ENCODE peak calls at places on chromosomes 7 and 10, in six cellular contexts. U, K, G, J, N and D are unnamed samples.

GRCh38 chr10:61836233-61836887 is 65.1 kb upstream of the ARID5B start:
- DNase-seq in G (no peak), N (peak), U (no peak), K (no peak), J (peak), D (no peak)

GRCh38 chr10:12251581-12251980 is 55.6 kb downstream of the CDC123 start:
- DNase-seq in J (no peak), U (no peak), N (no peak), K (no peak), G (no peak), D (no peak)

GRCh38 chr10:124566981-124567835 is 105.6 kb downstream of the LHPP start:
- DNase-seq in G (no peak), U (no peak), K (no peak), J (no peak), N (no peak), D (no peak)

GRCh38 chr10:112559328-112559727 is 112.3 kb downstream of the VTI1A start:
- DNase-seq in N (no peak), K (no peak), J (no peak), U (no peak), G (no peak), D (no peak)

GRCh38 chr7:143321242-143321641 is 5.3 kb downstream of the CLCN1 start:
- DNase-seq in J (no peak), G (no peak), N (no peak), K (no peak), U (no peak), D (no peak)

GRCh38 chr10:64426745-64427144 is 905.5 kb downstream of the REEP3 start:
- DNase-seq in G (no peak), K (no peak), N (no peak), U (no peak), J (no peak), D (no peak)

GRCh38 chr10:8282340-8282739 is 227.9 kb downstream of the GATA3 start:
- DNase-seq in G (no peak), U (no peak), J (no peak), N (no peak), K (no peak), D (no peak)

GRCh38 chr10:67550838-67551402 is 145.1 kb downstream of the CTNNA3 start:
- DNase-seq in N (no peak), J (no peak), U (no peak), K (no peak), G (no peak), D (no peak)

GRCh38 chr10:1217661-1218060 is 161.5 kb downstream of the WDR37 start:
- DNase-seq in N (no peak), K (no peak), G (no peak), U (no peak), J (no peak), D (no peak)

GRCh38 chr10:20407421-20407820 is 489.7 kb downstream of the NEBL start:
- DNase-seq in N (no peak), U (no peak), J (no peak), K (no peak), G (no peak), D (no peak)

GRCh38 chr10:115092555-115093285 is 445 bp upstream of the ATRNL1 start:
- DNase-seq in U (peak), G (peak), J (peak), N (no peak), K (no peak), D (peak)

GRCh38 chr7:7228472-7228871 is 46.1 kb downstream of the C1GALT1 start:
- DNase-seq in N (no peak), K (no peak), U (no peak), J (peak), G (no peak), D (no peak)

GRCh38 chr7:94423865-94424264 is 29.2 kb downstream of the COL1A2 start:
- DNase-seq in N (peak), G (no peak), U (no peak), K (no peak), J (peak), D (no peak)

GRCh38 chr7:122067077-122067476 is 77.0 kb downstream of the AASS start:
- DNase-seq in U (no peak), J (no peak), K (no peak), N (no peak), G (peak), D (no peak)

GRCh38 chr7:107728276-107728675 is 15.7 kb upstream of the CBLL1 start:
- DNase-seq in N (no peak), K (no peak), J (no peak), G (no peak), U (no peak), D (no peak)

GRCh38 chr10:28387141-28387540 is 84.3 kb upstream of the MPP7 start:
- DNase-seq in G (no peak), N (no peak), U (no peak), J (no peak), K (no peak), D (no peak)

GRCh38 chr10:17872191-17873091 is 63.3 kb downstream of the MRC1 start:
- DNase-seq in K (peak), U (no peak), J (peak), G (peak), N (peak), D (peak)

GRCh38 chr10:90447836-90448235 is 410.0 kb downstream of the HTR7 start:
- DNase-seq in G (no peak), N (peak), U (no peak), K (no peak), J (no peak), D (no peak)

GRCh38 chr10:26334932-26335573 is 103.1 kb upstream of the APBB1IP start:
- DNase-seq in U (peak), J (peak), K (peak), N (peak), G (peak), D (peak)

GRCh38 chr10:50614444-50615137 is 9.2 kb downstream of the SGMS1 start:
- DNase-seq in G (peak), K (peak), U (peak), J (no peak), N (peak), D (peak)

GRCh38 chr10:52491246-52492000 is 177.3 kb downstream of the DKK1 start:
- DNase-seq in U (no peak), N (peak), K (no peak), J (peak), G (no peak), D (no peak)

GRCh38 chr10:76115471-76116155 is 684.2 kb downstream of the LRMDA start:
- DNase-seq in G (no peak), J (no peak), U (no peak), K (no peak), N (peak), D (no peak)

GRCh38 chr7:64907641-64908326 is 4.7 kb downstream of the ZNF273 start:
- DNase-seq in U (no peak), G (no peak), J (peak), K (no peak), N (no peak), D (no peak)

GRCh38 chr10:3898821-3899220 is 113.8 kb upstream of the KLF6 start:
- DNase-seq in K (peak), U (peak), G (no peak), N (peak), J (no peak), D (no peak)

GRCh38 chr10:8033812-8034665 is 20.4 kb upstream of the GATA3 start:
- DNase-seq in J (no peak), K (no peak), U (no peak), N (no peak), G (peak), D (no peak)

GRCh38 chr10:101650841-101651240 is 44.1 kb downstream of the FBXW4 start:
- DNase-seq in N (no peak), U (no peak), G (peak), J (no peak), K (no peak), D (no peak)
- TF ChIP-seq EZH2phosphoT487 in N (no peak), U (no peak), G (no peak), J (no peak), K (no peak), D (no peak)

GRCh38 chr7:50068026-50068425 is 25.0 kb downstream of the ZPBP start:
- DNase-seq in G (peak), N (peak), K (peak), U (peak), J (peak), D (no peak)
- H3K4me3 ChIP-seq in G (no peak), N (peak), K (no peak), U (no peak), J (peak), D (no peak)

DNA sequence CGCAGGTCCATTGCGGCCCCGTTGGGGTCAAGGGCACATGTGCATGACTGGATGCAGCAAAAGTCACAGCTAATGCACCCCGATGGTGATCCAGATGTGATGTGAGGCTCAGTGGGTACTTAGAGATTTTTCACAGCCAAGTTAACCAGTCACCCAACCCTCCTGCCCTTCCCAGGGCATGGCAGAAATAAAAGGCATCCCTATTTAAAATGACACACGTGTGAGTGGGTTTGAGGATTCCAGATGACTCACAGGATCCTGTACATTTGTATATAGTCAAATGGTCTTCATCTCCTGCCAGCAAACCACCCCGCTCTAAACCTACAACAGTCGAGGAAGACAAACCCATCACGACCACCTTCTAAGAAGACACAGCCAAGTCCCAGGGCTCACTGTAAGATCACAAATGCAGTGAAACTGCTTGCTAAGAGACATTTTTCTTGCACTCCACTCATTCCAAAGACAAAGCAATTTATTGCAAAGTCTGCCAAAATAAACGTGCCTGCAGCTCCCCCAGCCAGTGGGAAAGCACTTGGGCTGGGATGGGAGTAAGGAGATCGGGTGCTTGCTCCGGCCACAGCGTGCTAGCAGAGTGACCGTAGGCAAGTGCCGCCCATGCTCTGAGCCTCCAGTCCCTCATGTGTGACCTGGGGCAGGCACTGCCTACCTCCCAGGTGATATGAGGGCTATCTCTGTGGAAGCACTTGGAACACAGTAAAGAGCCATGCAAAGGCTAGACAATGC is 86.6 kb upstream of the MACROH2A2 start:
- DNase-seq in G (no peak), N (peak), U (no peak), J (peak), K (no peak), D (no peak)
- TF ChIP-seq EZH2phosphoT487 in G (no peak), N (no peak), U (no peak), J (no peak), K (no peak), D (no peak)

GRCh38 chr7:50783304-50783703 is 608 bp upstream of the GRB10 start:
- DNase-seq in G (no peak), J (no peak), N (no peak), K (no peak), U (no peak), D (no peak)
- H3K4me3 ChIP-seq in G (peak), J (peak), N (peak), K (no peak), U (no peak), D (no peak)